ENCODE peak calls at places on chromosome 5, in nine cellular contexts. One of them, this sample, is unnamed.

GRCh38 chr5:14414007-14414406 is 167.6 kb upstream of the OTULINL start:
- DNase-seq in HuH-7.5: no peak
- DNase-seq in body of pancreas: no peak
- DNase-seq in HTR-8/SVneo: no peak
- DNase-seq in effector memory CD4-positive, alpha-beta T cell: no peak
- DNase-seq in Kasumi-1: no peak
- DNase-seq in H9: no peak
- DNase-seq in DMS79 treated with DMSO at 0.1 percent for 48 hours: no peak
- DNase-seq in head of caudate nucleus: no peak
- DNase-seq in this sample: no peak

GRCh38 chr5:1227669-1228068 is 2.5 kb downstream of the SLC6A18 start:
- DNase-seq in HuH-7.5: no peak
- DNase-seq in body of pancreas: peak
- DNase-seq in HTR-8/SVneo: peak
- DNase-seq in effector memory CD4-positive, alpha-beta T cell: no peak
- DNase-seq in Kasumi-1: no peak
- DNase-seq in H9: no peak
- DNase-seq in DMS79 treated with DMSO at 0.1 percent for 48 hours: peak
- DNase-seq in head of caudate nucleus: no peak
- DNase-seq in this sample: no peak

GRCh38 chr5:143153332-143154119 is 250.0 kb downstream of the NR3C1 start:
- DNase-seq in HuH-7.5: no peak
- DNase-seq in body of pancreas: peak
- DNase-seq in HTR-8/SVneo: no peak
- DNase-seq in effector memory CD4-positive, alpha-beta T cell: no peak
- DNase-seq in Kasumi-1: no peak
- DNase-seq in H9: no peak
- DNase-seq in DMS79 treated with DMSO at 0.1 percent for 48 hours: no peak
- DNase-seq in head of caudate nucleus: no peak
- DNase-seq in this sample: peak

GRCh38 chr5:94694671-94695070 is 76.2 kb downstream of the SLF1 start:
- DNase-seq in HuH-7.5: no peak
- DNase-seq in body of pancreas: no peak
- DNase-seq in HTR-8/SVneo: no peak
- DNase-seq in effector memory CD4-positive, alpha-beta T cell: no peak
- DNase-seq in Kasumi-1: no peak
- DNase-seq in H9: no peak
- DNase-seq in DMS79 treated with DMSO at 0.1 percent for 48 hours: no peak
- DNase-seq in head of caudate nucleus: no peak
- DNase-seq in this sample: no peak

GRCh38 chr5:6732634-6733410 is 19.6 kb downstream of the TENT4A start:
- DNase-seq in HuH-7.5: no peak
- DNase-seq in body of pancreas: no peak
- DNase-seq in HTR-8/SVneo: peak
- DNase-seq in effector memory CD4-positive, alpha-beta T cell: no peak
- DNase-seq in Kasumi-1: peak
- DNase-seq in H9: no peak
- DNase-seq in DMS79 treated with DMSO at 0.1 percent for 48 hours: peak
- DNase-seq in head of caudate nucleus: no peak
- DNase-seq in this sample: peak

GRCh38 chr5:11110128-11110527 is 349.1 kb upstream of the DAP start:
- DNase-seq in HuH-7.5: no peak
- DNase-seq in body of pancreas: no peak
- DNase-seq in HTR-8/SVneo: no peak
- DNase-seq in effector memory CD4-positive, alpha-beta T cell: no peak
- DNase-seq in Kasumi-1: no peak
- DNase-seq in H9: no peak
- DNase-seq in DMS79 treated with DMSO at 0.1 percent for 48 hours: no peak
- DNase-seq in head of caudate nucleus: no peak
- DNase-seq in this sample: no peak

GRCh38 chr5:83925321-83925877 is 204.7 kb upstream of the HAPLN1 start:
- DNase-seq in HuH-7.5: no peak
- DNase-seq in body of pancreas: no peak
- DNase-seq in HTR-8/SVneo: peak
- DNase-seq in effector memory CD4-positive, alpha-beta T cell: no peak
- DNase-seq in Kasumi-1: no peak
- DNase-seq in H9: no peak
- DNase-seq in DMS79 treated with DMSO at 0.1 percent for 48 hours: no peak
- DNase-seq in head of caudate nucleus: no peak
- DNase-seq in this sample: no peak

GRCh38 chr5:73231245-73231778 is 58.3 kb downstream of the TMEM174 start:
- DNase-seq in HuH-7.5: no peak
- DNase-seq in body of pancreas: no peak
- DNase-seq in HTR-8/SVneo: no peak
- DNase-seq in effector memory CD4-positive, alpha-beta T cell: no peak
- DNase-seq in Kasumi-1: no peak
- DNase-seq in H9: no peak
- DNase-seq in DMS79 treated with DMSO at 0.1 percent for 48 hours: no peak
- DNase-seq in head of caudate nucleus: no peak
- DNase-seq in this sample: no peak

GRCh38 chr5:139378941-139379361 is 4.1 kb downstream of the SLC23A1 start:
- DNase-seq in HuH-7.5: peak
- DNase-seq in body of pancreas: no peak
- DNase-seq in HTR-8/SVneo: no peak
- DNase-seq in effector memory CD4-positive, alpha-beta T cell: no peak
- DNase-seq in Kasumi-1: no peak
- DNase-seq in H9: no peak
- DNase-seq in DMS79 treated with DMSO at 0.1 percent for 48 hours: no peak
- DNase-seq in head of caudate nucleus: no peak
- DNase-seq in this sample: no peak

GRCh38 chr5:1195439-1195838 is 6.0 kb upstream of the SLC6A19 start:
- DNase-seq in HuH-7.5: no peak
- DNase-seq in body of pancreas: no peak
- DNase-seq in HTR-8/SVneo: no peak
- DNase-seq in effector memory CD4-positive, alpha-beta T cell: no peak
- DNase-seq in Kasumi-1: no peak
- DNase-seq in H9: no peak
- DNase-seq in DMS79 treated with DMSO at 0.1 percent for 48 hours: no peak
- DNase-seq in head of caudate nucleus: no peak
- DNase-seq in this sample: no peak

GRCh38 chr5:162497455-162497854 is 429.9 kb downstream of the GABRG2 start:
- DNase-seq in HuH-7.5: no peak
- DNase-seq in body of pancreas: no peak
- DNase-seq in HTR-8/SVneo: no peak
- DNase-seq in effector memory CD4-positive, alpha-beta T cell: no peak
- DNase-seq in Kasumi-1: no peak
- DNase-seq in H9: no peak
- DNase-seq in DMS79 treated with DMSO at 0.1 percent for 48 hours: no peak
- DNase-seq in head of caudate nucleus: no peak
- DNase-seq in this sample: no peak

GRCh38 chr5:64506567-64507321 is 929 bp downstream of the RGS7BP start:
- DNase-seq in HuH-7.5: no peak
- DNase-seq in body of pancreas: no peak
- DNase-seq in HTR-8/SVneo: no peak
- DNase-seq in effector memory CD4-positive, alpha-beta T cell: no peak
- DNase-seq in Kasumi-1: no peak
- DNase-seq in H9: peak
- DNase-seq in DMS79 treated with DMSO at 0.1 percent for 48 hours: no peak
- DNase-seq in head of caudate nucleus: peak
- DNase-seq in this sample: no peak

GRCh38 chr5:147796556-147797308 is 14.2 kb upstream of the JAKMIP2 start:
- DNase-seq in HuH-7.5: no peak
- DNase-seq in body of pancreas: no peak
- DNase-seq in HTR-8/SVneo: no peak
- DNase-seq in effector memory CD4-positive, alpha-beta T cell: no peak
- DNase-seq in Kasumi-1: no peak
- DNase-seq in H9: no peak
- DNase-seq in DMS79 treated with DMSO at 0.1 percent for 48 hours: no peak
- DNase-seq in head of caudate nucleus: no peak
- DNase-seq in this sample: no peak

GRCh38 chr5:80620206-80620605 is 34.2 kb upstream of the MSH3 start:
- DNase-seq in HuH-7.5: no peak
- DNase-seq in body of pancreas: no peak
- DNase-seq in HTR-8/SVneo: no peak
- DNase-seq in effector memory CD4-positive, alpha-beta T cell: no peak
- DNase-seq in Kasumi-1: no peak
- DNase-seq in H9: no peak
- DNase-seq in DMS79 treated with DMSO at 0.1 percent for 48 hours: no peak
- DNase-seq in head of caudate nucleus: no peak
- DNase-seq in this sample: peak

GRCh38 chr5:132677191-132677590 is 3.4 kb downstream of the IL4 start:
- DNase-seq in HuH-7.5: no peak
- DNase-seq in body of pancreas: peak
- DNase-seq in HTR-8/SVneo: peak
- DNase-seq in effector memory CD4-positive, alpha-beta T cell: no peak
- DNase-seq in Kasumi-1: no peak
- DNase-seq in H9: peak
- DNase-seq in DMS79 treated with DMSO at 0.1 percent for 48 hours: no peak
- DNase-seq in head of caudate nucleus: peak
- DNase-seq in this sample: peak

GRCh38 chr5:74040065-74040551 is 414.1 kb downstream of the ARHGEF28 start:
- DNase-seq in HuH-7.5: no peak
- DNase-seq in body of pancreas: no peak
- DNase-seq in HTR-8/SVneo: peak
- DNase-seq in effector memory CD4-positive, alpha-beta T cell: no peak
- DNase-seq in Kasumi-1: no peak
- DNase-seq in H9: no peak
- DNase-seq in DMS79 treated with DMSO at 0.1 percent for 48 hours: peak
- DNase-seq in head of caudate nucleus: no peak
- DNase-seq in this sample: peak